ENCODE peak calls at places on chromosomes 2 and 18, in six cellular contexts. N, X, P, O, T and D are unnamed samples.

GRCh38 chr18:551404-552061 is 28.6 kb upstream of the CETN1 start:
- DNase-seq in N (no peak), X (no peak), P (no peak), O (no peak), T (no peak), D (no peak)

GRCh38 chr2:102159295-102159694 is 16.7 kb downstream of the IL1R1 start:
- DNase-seq in N (no peak), X (no peak), P (no peak), O (peak), T (no peak), D (no peak)

GRCh38 chr2:238240761-238241711 is 1.2 kb upstream of the HES6 start:
- DNase-seq in N (peak), X (no peak), P (no peak), O (no peak), T (peak), D (peak)

GRCh38 chr2:217835931-217836881 is 166.6 kb downstream of the TNS1 start:
- DNase-seq in N (no peak), X (no peak), P (no peak), O (peak), T (no peak), D (no peak)

GRCh38 chr2:160125828-160126227 is 63.4 kb upstream of the PLA2R1 start:
- DNase-seq in N (no peak), X (no peak), P (no peak), O (no peak), T (no peak), D (no peak)

GRCh38 chr2:112144966-112145365 is 6.8 kb downstream of the FBLN7 start:
- DNase-seq in N (no peak), X (no peak), P (no peak), O (no peak), T (no peak), D (no peak)

GRCh38 chr18:78579449-78579848 is 400.2 kb upstream of the SALL3 start:
- DNase-seq in N (no peak), X (no peak), P (no peak), O (no peak), T (no peak), D (no peak)

GRCh38 chr2:128292599-128293425 is 25.9 kb downstream of the HS6ST1 start:
- DNase-seq in N (no peak), X (peak), P (no peak), O (no peak), T (no peak), D (no peak)

GRCh38 chr18:56377161-56377560 is 261.2 kb downstream of the TXNL1 start:
- DNase-seq in N (no peak), X (no peak), P (no peak), O (no peak), T (no peak), D (no peak)

GRCh38 chr2:24404582-24404981 is 44.2 kb upstream of the ITSN2 start:
- DNase-seq in N (no peak), X (peak), P (no peak), O (peak), T (no peak), D (no peak)